ENCODE peak calls at places on chromosomes 5 and 9, in five cellular contexts. One of them, this sample, is unnamed.
A peak's percentile ranks its signal among the peaks of the same experiment; 100 is the strongest.

GRCh38 chr9:38392235-38393127 is at the start of gene ALDH1B1:
- DNase-seq in right atrium auricular region: peak; percentile 78
- DNase-seq in HTR-8/SVneo: peak; percentile 72
- DNase-seq in GF-D8: peak; percentile 52
- DNase-seq in activated naive CD8-positive, alpha-beta T cell treated with anti-CD3 and anti-CD28 coated beads for 36 hours: peak; percentile 82
- DNase-seq in this sample: peak; percentile 83

GRCh38 chr5:163463063-163463435 is 2.6 kb downstream of the HMMR start:
- DNase-seq in right atrium auricular region: no peak
- DNase-seq in HTR-8/SVneo: no peak
- DNase-seq in GF-D8: no peak
- DNase-seq in activated naive CD8-positive, alpha-beta T cell treated with anti-CD3 and anti-CD28 coated beads for 36 hours: no peak
- DNase-seq in this sample: no peak

GRCh38 chr5:120706877-120707276 is 242.8 kb downstream of the PRR16 start:
- DNase-seq in right atrium auricular region: no peak
- DNase-seq in HTR-8/SVneo: no peak
- DNase-seq in GF-D8: no peak
- DNase-seq in activated naive CD8-positive, alpha-beta T cell treated with anti-CD3 and anti-CD28 coated beads for 36 hours: no peak
- DNase-seq in this sample: no peak

GRCh38 chr9:99593621-99594020 is 228.1 kb upstream of the NR4A3 start:
- DNase-seq in right atrium auricular region: no peak
- DNase-seq in HTR-8/SVneo: no peak
- DNase-seq in GF-D8: no peak
- DNase-seq in activated naive CD8-positive, alpha-beta T cell treated with anti-CD3 and anti-CD28 coated beads for 36 hours: no peak
- DNase-seq in this sample: peak; percentile 37

GRCh38 chr5:55303238-55303690 is 4.2 kb downstream of the DHX29 start:
- DNase-seq in right atrium auricular region: no peak
- DNase-seq in HTR-8/SVneo: no peak
- DNase-seq in GF-D8: no peak
- DNase-seq in activated naive CD8-positive, alpha-beta T cell treated with anti-CD3 and anti-CD28 coated beads for 36 hours: no peak
- DNase-seq in this sample: no peak

GRCh38 chr5:171405615-171406014 is 13.8 kb upstream of the FGF18 start:
- DNase-seq in right atrium auricular region: no peak
- DNase-seq in HTR-8/SVneo: no peak
- DNase-seq in GF-D8: no peak
- DNase-seq in activated naive CD8-positive, alpha-beta T cell treated with anti-CD3 and anti-CD28 coated beads for 36 hours: no peak
- DNase-seq in this sample: no peak

GRCh38 chr5:147384346-147385193 is 125.3 kb downstream of the DPYSL3 start:
- DNase-seq in right atrium auricular region: no peak
- DNase-seq in HTR-8/SVneo: no peak
- DNase-seq in GF-D8: no peak
- DNase-seq in activated naive CD8-positive, alpha-beta T cell treated with anti-CD3 and anti-CD28 coated beads for 36 hours: no peak
- DNase-seq in this sample: no peak

GRCh38 chr5:58369513-58370156 is 90.3 kb downstream of the PLK2 start:
- DNase-seq in right atrium auricular region: no peak
- DNase-seq in HTR-8/SVneo: no peak
- DNase-seq in GF-D8: no peak
- DNase-seq in activated naive CD8-positive, alpha-beta T cell treated with anti-CD3 and anti-CD28 coated beads for 36 hours: no peak
- DNase-seq in this sample: no peak

GRCh38 chr5:171647043-171647899 is 138.3 kb upstream of the SMIM23 start:
- DNase-seq in right atrium auricular region: no peak
- DNase-seq in HTR-8/SVneo: peak; percentile 83
- DNase-seq in GF-D8: no peak
- DNase-seq in activated naive CD8-positive, alpha-beta T cell treated with anti-CD3 and anti-CD28 coated beads for 36 hours: no peak
- DNase-seq in this sample: no peak

GRCh38 chr5:114367029-114367428 is 5.2 kb downstream of the KCNN2 start:
- DNase-seq in right atrium auricular region: no peak
- DNase-seq in HTR-8/SVneo: no peak
- DNase-seq in GF-D8: no peak
- DNase-seq in activated naive CD8-positive, alpha-beta T cell treated with anti-CD3 and anti-CD28 coated beads for 36 hours: no peak
- DNase-seq in this sample: no peak

GRCh38 chr5:174615986-174616500 is 108.3 kb upstream of the MSX2 start:
- DNase-seq in right atrium auricular region: no peak
- DNase-seq in HTR-8/SVneo: no peak
- DNase-seq in GF-D8: no peak
- DNase-seq in activated naive CD8-positive, alpha-beta T cell treated with anti-CD3 and anti-CD28 coated beads for 36 hours: no peak
- DNase-seq in this sample: no peak

GRCh38 chr5:152523964-152524363 is 118.9 kb upstream of the NMUR2 start:
- DNase-seq in right atrium auricular region: no peak
- DNase-seq in HTR-8/SVneo: no peak
- DNase-seq in GF-D8: no peak
- DNase-seq in activated naive CD8-positive, alpha-beta T cell treated with anti-CD3 and anti-CD28 coated beads for 36 hours: no peak
- DNase-seq in this sample: no peak

GRCh38 chr9:69936427-69936826 is 107.2 kb upstream of the MAMDC2 start:
- DNase-seq in right atrium auricular region: no peak
- DNase-seq in HTR-8/SVneo: no peak
- DNase-seq in GF-D8: no peak
- DNase-seq in activated naive CD8-positive, alpha-beta T cell treated with anti-CD3 and anti-CD28 coated beads for 36 hours: no peak
- DNase-seq in this sample: no peak

GRCh38 chr9:135087489-135087791 is at the start of gene OLFM1:
- DNase-seq in right atrium auricular region: peak; percentile 79
- DNase-seq in HTR-8/SVneo: peak; percentile 58
- DNase-seq in GF-D8: no peak
- DNase-seq in activated naive CD8-positive, alpha-beta T cell treated with anti-CD3 and anti-CD28 coated beads for 36 hours: peak; percentile 63
- DNase-seq in this sample: peak; percentile 91

GRCh38 chr9:133818444-133818843 is 80.3 kb upstream of the SARDH start:
- DNase-seq in right atrium auricular region: no peak
- DNase-seq in HTR-8/SVneo: no peak
- DNase-seq in GF-D8: no peak
- DNase-seq in activated naive CD8-positive, alpha-beta T cell treated with anti-CD3 and anti-CD28 coated beads for 36 hours: no peak
- DNase-seq in this sample: no peak

GRCh38 chr5:65157906-65158603 is 323.7 kb downstream of the ADAMTS6 start:
- DNase-seq in right atrium auricular region: no peak
- DNase-seq in HTR-8/SVneo: no peak
- DNase-seq in GF-D8: no peak
- DNase-seq in activated naive CD8-positive, alpha-beta T cell treated with anti-CD3 and anti-CD28 coated beads for 36 hours: no peak
- DNase-seq in this sample: no peak

GRCh38 chr9:117551171-117551570 is 136.3 kb upstream of the ASTN2 start:
- DNase-seq in right atrium auricular region: no peak
- DNase-seq in HTR-8/SVneo: no peak
- DNase-seq in GF-D8: no peak
- DNase-seq in activated naive CD8-positive, alpha-beta T cell treated with anti-CD3 and anti-CD28 coated beads for 36 hours: no peak
- DNase-seq in this sample: no peak

GRCh38 chr9:134213508-134214394 is 49.4 kb upstream of the RNU6ATAC start:
- DNase-seq in right atrium auricular region: no peak
- DNase-seq in HTR-8/SVneo: no peak
- DNase-seq in GF-D8: no peak
- DNase-seq in activated naive CD8-positive, alpha-beta T cell treated with anti-CD3 and anti-CD28 coated beads for 36 hours: no peak
- DNase-seq in this sample: no peak

GRCh38 chr9:129675656-129676055 is 10.2 kb downstream of the PRRX2 start:
- DNase-seq in right atrium auricular region: no peak
- DNase-seq in HTR-8/SVneo: no peak
- DNase-seq in GF-D8: no peak
- DNase-seq in activated naive CD8-positive, alpha-beta T cell treated with anti-CD3 and anti-CD28 coated beads for 36 hours: no peak
- DNase-seq in this sample: no peak

GRCh38 chr9:136399176-136400037 is 563 bp downstream of the SNAPC4 start:
- DNase-seq in right atrium auricular region: no peak
- DNase-seq in HTR-8/SVneo: peak; percentile 5
- DNase-seq in GF-D8: no peak
- DNase-seq in activated naive CD8-positive, alpha-beta T cell treated with anti-CD3 and anti-CD28 coated beads for 36 hours: peak; percentile 55
- DNase-seq in this sample: peak; percentile 8

GRCh38 chr5:72222521-72222920 is 97.5 kb downstream of the MRPS27 start:
- DNase-seq in right atrium auricular region: no peak
- DNase-seq in HTR-8/SVneo: no peak
- DNase-seq in GF-D8: no peak
- DNase-seq in activated naive CD8-positive, alpha-beta T cell treated with anti-CD3 and anti-CD28 coated beads for 36 hours: no peak
- DNase-seq in this sample: no peak

GRCh38 chr5:102595332-102595731 is 96.5 kb upstream of the SLCO6A1 start:
- DNase-seq in right atrium auricular region: no peak
- DNase-seq in HTR-8/SVneo: no peak
- DNase-seq in GF-D8: no peak
- DNase-seq in activated naive CD8-positive, alpha-beta T cell treated with anti-CD3 and anti-CD28 coated beads for 36 hours: no peak
- DNase-seq in this sample: no peak

GRCh38 chr5:151171521-151171920 is 13.9 kb upstream of the ANXA6 start:
- DNase-seq in right atrium auricular region: no peak
- DNase-seq in HTR-8/SVneo: no peak
- DNase-seq in GF-D8: no peak
- DNase-seq in activated naive CD8-positive, alpha-beta T cell treated with anti-CD3 and anti-CD28 coated beads for 36 hours: no peak
- DNase-seq in this sample: no peak

GRCh38 chr9:135814421-135814820 is 92.9 kb downstream of the CAMSAP1 start:
- DNase-seq in right atrium auricular region: no peak
- DNase-seq in HTR-8/SVneo: no peak
- DNase-seq in GF-D8: no peak
- DNase-seq in activated naive CD8-positive, alpha-beta T cell treated with anti-CD3 and anti-CD28 coated beads for 36 hours: no peak
- DNase-seq in this sample: no peak

GRCh38 chr9:111866976-111867375 is 29.6 kb upstream of the UGCG start:
- DNase-seq in right atrium auricular region: no peak
- DNase-seq in HTR-8/SVneo: peak; percentile 58
- DNase-seq in GF-D8: no peak
- DNase-seq in activated naive CD8-positive, alpha-beta T cell treated with anti-CD3 and anti-CD28 coated beads for 36 hours: no peak
- DNase-seq in this sample: no peak

GRCh38 chr9:98831636-98832035 is 24.2 kb downstream of the GALNT12 start:
- DNase-seq in right atrium auricular region: no peak
- DNase-seq in HTR-8/SVneo: no peak
- DNase-seq in GF-D8: no peak
- DNase-seq in activated naive CD8-positive, alpha-beta T cell treated with anti-CD3 and anti-CD28 coated beads for 36 hours: no peak
- DNase-seq in this sample: no peak

GRCh38 chr9:28435456-28435855 is 862.2 kb upstream of the C9orf72 start:
- DNase-seq in right atrium auricular region: no peak
- DNase-seq in HTR-8/SVneo: no peak
- DNase-seq in GF-D8: no peak
- DNase-seq in activated naive CD8-positive, alpha-beta T cell treated with anti-CD3 and anti-CD28 coated beads for 36 hours: no peak
- DNase-seq in this sample: no peak

GRCh38 chr5:88729476-88730182 is 153.4 kb downstream of the MEF2C start:
- DNase-seq in right atrium auricular region: peak; percentile 79
- DNase-seq in HTR-8/SVneo: peak; percentile 41
- DNase-seq in GF-D8: no peak
- DNase-seq in activated naive CD8-positive, alpha-beta T cell treated with anti-CD3 and anti-CD28 coated beads for 36 hours: peak; percentile 33
- DNase-seq in this sample: peak; percentile 75

GRCh38 chr5:55636177-55636576 is 75.9 kb downstream of the SLC38A9 start:
- DNase-seq in right atrium auricular region: no peak
- DNase-seq in HTR-8/SVneo: no peak
- DNase-seq in GF-D8: no peak
- DNase-seq in activated naive CD8-positive, alpha-beta T cell treated with anti-CD3 and anti-CD28 coated beads for 36 hours: no peak
- DNase-seq in this sample: peak; percentile 60

GRCh38 chr9:76379494-76379893 is 14.7 kb downstream of the RFK start:
- DNase-seq in right atrium auricular region: no peak
- DNase-seq in HTR-8/SVneo: no peak
- DNase-seq in GF-D8: no peak
- DNase-seq in activated naive CD8-positive, alpha-beta T cell treated with anti-CD3 and anti-CD28 coated beads for 36 hours: no peak
- DNase-seq in this sample: peak; percentile 86

GRCh38 chr5:156851880-156852279 is 1.8 kb downstream of the PPP1R2B start:
- DNase-seq in right atrium auricular region: no peak
- DNase-seq in HTR-8/SVneo: no peak
- DNase-seq in GF-D8: no peak
- DNase-seq in activated naive CD8-positive, alpha-beta T cell treated with anti-CD3 and anti-CD28 coated beads for 36 hours: no peak
- DNase-seq in this sample: no peak

GRCh38 chr5:141039517-141039916 is 11.7 kb upstream of the PCDHB1 start:
- DNase-seq in right atrium auricular region: no peak
- DNase-seq in HTR-8/SVneo: no peak
- DNase-seq in GF-D8: no peak
- DNase-seq in activated naive CD8-positive, alpha-beta T cell treated with anti-CD3 and anti-CD28 coated beads for 36 hours: no peak
- DNase-seq in this sample: peak; percentile 86

GRCh38 chr9:106482733-106483132 is 380.2 kb upstream of the ZNF462 start:
- DNase-seq in right atrium auricular region: no peak
- DNase-seq in HTR-8/SVneo: no peak
- DNase-seq in GF-D8: no peak
- DNase-seq in activated naive CD8-positive, alpha-beta T cell treated with anti-CD3 and anti-CD28 coated beads for 36 hours: no peak
- DNase-seq in this sample: no peak

GRCh38 chr5:16737620-16738364 is 121.0 kb upstream of the RETREG1 start:
- DNase-seq in right atrium auricular region: no peak
- DNase-seq in HTR-8/SVneo: no peak
- DNase-seq in GF-D8: no peak
- DNase-seq in activated naive CD8-positive, alpha-beta T cell treated with anti-CD3 and anti-CD28 coated beads for 36 hours: no peak
- DNase-seq in this sample: no peak

GRCh38 chr9:16485575-16486321 is 384.7 kb downstream of the BNC2 start:
- DNase-seq in right atrium auricular region: no peak
- DNase-seq in HTR-8/SVneo: no peak
- DNase-seq in GF-D8: no peak
- DNase-seq in activated naive CD8-positive, alpha-beta T cell treated with anti-CD3 and anti-CD28 coated beads for 36 hours: no peak
- DNase-seq in this sample: no peak

GRCh38 chr5:24633705-24634325 is 11.0 kb downstream of the CDH10 start:
- DNase-seq in right atrium auricular region: no peak
- DNase-seq in HTR-8/SVneo: peak; percentile 31
- DNase-seq in GF-D8: no peak
- DNase-seq in activated naive CD8-positive, alpha-beta T cell treated with anti-CD3 and anti-CD28 coated beads for 36 hours: no peak
- DNase-seq in this sample: peak; percentile 65

GRCh38 chr9:104078596-104078995 is 15.5 kb upstream of the SMC2 start:
- DNase-seq in right atrium auricular region: no peak
- DNase-seq in HTR-8/SVneo: no peak
- DNase-seq in GF-D8: no peak
- DNase-seq in activated naive CD8-positive, alpha-beta T cell treated with anti-CD3 and anti-CD28 coated beads for 36 hours: no peak
- DNase-seq in this sample: no peak